ENCODE peak calls at places on chromosomes 12 and 14, in seven cellular contexts. One of them, this sample, is unnamed.

GRCh38 chr14:23539209-23539866 is 12.2 kb downstream of the ZFHX2 start:
- DNase-seq in AG09319: no peak
- DNase-seq in uterus: no peak
- DNase-seq in GM06990: no peak
- DNase-seq in HFF-Myc: no peak
- DNase-seq in hepatocyte: peak
- DNase-seq in GM20000: peak
- DNase-seq in this sample: peak

GRCh38 chr12:102673606-102674005 is 193.2 kb upstream of the IGF1 start:
- DNase-seq in HFF-Myc: no peak
- DNase-seq in hepatocyte: no peak
- DNase-seq in GM06990: no peak
- DNase-seq in AG09319: no peak
- DNase-seq in uterus: no peak
- DNase-seq in GM20000: no peak
- DNase-seq in this sample: no peak

GRCh38 chr12:122999986-123000420 is 19.5 kb downstream of the ARL6IP4 start:
- DNase-seq in uterus: no peak
- DNase-seq in hepatocyte: no peak
- DNase-seq in AG09319: no peak
- DNase-seq in GM20000: no peak
- DNase-seq in GM06990: no peak
- DNase-seq in HFF-Myc: no peak
- DNase-seq in this sample: no peak

GRCh38 chr14:90739318-90740077 is 76.7 kb downstream of the TTC7B start:
- DNase-seq in uterus: no peak
- DNase-seq in GM06990: no peak
- DNase-seq in HFF-Myc: no peak
- DNase-seq in GM20000: no peak
- DNase-seq in AG09319: no peak
- DNase-seq in hepatocyte: no peak
- DNase-seq in this sample: no peak

GRCh38 chr12:89185889-89186288 is 166.4 kb downstream of the DUSP6 start:
- DNase-seq in GM20000: no peak
- DNase-seq in uterus: no peak
- DNase-seq in HFF-Myc: no peak
- DNase-seq in AG09319: no peak
- DNase-seq in GM06990: no peak
- DNase-seq in hepatocyte: no peak
- DNase-seq in this sample: no peak

GRCh38 chr14:58066115-58066514 is 85.9 kb downstream of the ARMH4 start:
- DNase-seq in GM06990: no peak
- DNase-seq in GM20000: no peak
- DNase-seq in AG09319: no peak
- DNase-seq in uterus: no peak
- DNase-seq in hepatocyte: no peak
- DNase-seq in HFF-Myc: no peak
- DNase-seq in this sample: no peak

GRCh38 chr14:103542545-103543088 is 13.6 kb downstream of the TRMT61A start:
- DNase-seq in GM20000: no peak
- DNase-seq in uterus: peak
- DNase-seq in AG09319: no peak
- DNase-seq in HFF-Myc: no peak
- DNase-seq in hepatocyte: peak
- DNase-seq in GM06990: no peak
- DNase-seq in this sample: no peak

GRCh38 chr14:97848351-97848980 is 1051.3 kb downstream of the VRK1 start:
- DNase-seq in AG09319: no peak
- DNase-seq in GM20000: no peak
- DNase-seq in HFF-Myc: no peak
- DNase-seq in hepatocyte: peak
- DNase-seq in uterus: no peak
- DNase-seq in GM06990: no peak
- DNase-seq in this sample: no peak

GRCh38 chr12:24561882-24562760 is 386.8 kb downstream of the BCAT1 start:
- DNase-seq in AG09319: no peak
- DNase-seq in hepatocyte: peak
- DNase-seq in GM20000: peak
- DNase-seq in uterus: peak
- DNase-seq in GM06990: peak
- DNase-seq in HFF-Myc: no peak
- DNase-seq in this sample: peak

GRCh38 chr12:31578632-31579031 is 12.3 kb downstream of the DENND5B start:
- DNase-seq in GM20000: no peak
- DNase-seq in uterus: no peak
- DNase-seq in HFF-Myc: no peak
- DNase-seq in AG09319: no peak
- DNase-seq in GM06990: no peak
- DNase-seq in hepatocyte: no peak
- DNase-seq in this sample: no peak

GRCh38 chr12:106581543-106582263 is 1.1 kb upstream of the RFX4 start:
- DNase-seq in uterus: no peak
- DNase-seq in AG09319: no peak
- DNase-seq in GM06990: no peak
- DNase-seq in hepatocyte: peak
- DNase-seq in GM20000: peak
- DNase-seq in HFF-Myc: no peak
- DNase-seq in this sample: no peak

GRCh38 chr14:101563654-101564443 is 2.6 kb downstream of the DIO3 start:
- DNase-seq in GM20000: no peak
- DNase-seq in AG09319: no peak
- DNase-seq in GM06990: no peak
- DNase-seq in uterus: no peak
- DNase-seq in hepatocyte: no peak
- DNase-seq in HFF-Myc: no peak
- DNase-seq in this sample: no peak

GRCh38 chr14:74257078-74257987 is 18.1 kb downstream of the VSX2 start:
- DNase-seq in uterus: peak
- DNase-seq in HFF-Myc: no peak
- DNase-seq in hepatocyte: peak
- DNase-seq in GM20000: peak
- DNase-seq in GM06990: peak
- DNase-seq in AG09319: no peak
- DNase-seq in this sample: peak

GRCh38 chr14:68191567-68192321 is 372.2 kb downstream of the RAD51B start:
- DNase-seq in GM20000: no peak
- DNase-seq in AG09319: no peak
- DNase-seq in hepatocyte: peak
- DNase-seq in HFF-Myc: no peak
- DNase-seq in GM06990: no peak
- DNase-seq in uterus: no peak
- DNase-seq in this sample: no peak

GRCh38 chr12:22230280-22230794 is 104.2 kb downstream of the ST8SIA1 start:
- DNase-seq in uterus: no peak
- DNase-seq in hepatocyte: no peak
- DNase-seq in GM20000: no peak
- DNase-seq in HFF-Myc: peak
- DNase-seq in GM06990: no peak
- DNase-seq in AG09319: peak
- DNase-seq in this sample: no peak

GRCh38 chr12:9615420-9616135 is 7.9 kb upstream of the KLRB1 start:
- DNase-seq in AG09319: no peak
- DNase-seq in GM06990: no peak
- DNase-seq in HFF-Myc: no peak
- DNase-seq in uterus: no peak
- DNase-seq in GM20000: no peak
- DNase-seq in hepatocyte: no peak
- DNase-seq in this sample: no peak

GRCh38 chr12:116861331-116861730 is 19.9 kb downstream of the HRK start:
- DNase-seq in hepatocyte: peak
- DNase-seq in uterus: peak
- DNase-seq in AG09319: peak
- DNase-seq in GM20000: peak
- DNase-seq in HFF-Myc: peak
- DNase-seq in GM06990: peak
- DNase-seq in this sample: peak

GRCh38 chr12:127245009-127245408 is 1022.0 kb upstream of the TMEM132C start:
- DNase-seq in HFF-Myc: no peak
- DNase-seq in GM20000: no peak
- DNase-seq in GM06990: no peak
- DNase-seq in AG09319: no peak
- DNase-seq in uterus: no peak
- DNase-seq in hepatocyte: no peak
- DNase-seq in this sample: no peak

GRCh38 chr14:64465856-64466554 is 706 bp downstream of the AKAP5 start:
- DNase-seq in GM06990: no peak
- DNase-seq in HFF-Myc: no peak
- DNase-seq in hepatocyte: peak
- DNase-seq in AG09319: no peak
- DNase-seq in GM20000: no peak
- DNase-seq in uterus: peak
- DNase-seq in this sample: no peak

GRCh38 chr12:4107436-4107878 is 166.1 kb upstream of the CCND2 start:
- DNase-seq in HFF-Myc: no peak
- DNase-seq in hepatocyte: peak
- DNase-seq in AG09319: no peak
- DNase-seq in GM20000: peak
- DNase-seq in uterus: peak
- DNase-seq in GM06990: peak
- DNase-seq in this sample: peak

GRCh38 chr12:89566615-89567014 is 40.8 kb upstream of the POC1B start:
- DNase-seq in GM06990: no peak
- DNase-seq in HFF-Myc: no peak
- DNase-seq in uterus: no peak
- DNase-seq in GM20000: peak
- DNase-seq in hepatocyte: no peak
- DNase-seq in AG09319: no peak
- DNase-seq in this sample: no peak

GRCh38 chr14:74456684-74457083 is 30.7 kb upstream of the SYNDIG1L start:
- DNase-seq in hepatocyte: no peak
- DNase-seq in HFF-Myc: no peak
- DNase-seq in AG09319: no peak
- DNase-seq in uterus: no peak
- DNase-seq in GM06990: no peak
- DNase-seq in GM20000: no peak
- DNase-seq in this sample: no peak

GRCh38 chr14:29521526-29522137 is 406.0 kb downstream of the PRKD1 start:
- DNase-seq in uterus: no peak
- DNase-seq in AG09319: no peak
- DNase-seq in GM20000: no peak
- DNase-seq in GM06990: no peak
- DNase-seq in hepatocyte: peak
- DNase-seq in HFF-Myc: peak
- DNase-seq in this sample: no peak
- TF ChIP-seq CTCF in uterus: no peak
- TF ChIP-seq CTCF in AG09319: peak
- TF ChIP-seq CTCF in GM20000: no peak
- TF ChIP-seq CTCF in GM06990: no peak
- TF ChIP-seq CTCF in hepatocyte: no peak
- TF ChIP-seq CTCF in HFF-Myc: peak
- TF ChIP-seq CTCF in this sample: no peak

DNA sequence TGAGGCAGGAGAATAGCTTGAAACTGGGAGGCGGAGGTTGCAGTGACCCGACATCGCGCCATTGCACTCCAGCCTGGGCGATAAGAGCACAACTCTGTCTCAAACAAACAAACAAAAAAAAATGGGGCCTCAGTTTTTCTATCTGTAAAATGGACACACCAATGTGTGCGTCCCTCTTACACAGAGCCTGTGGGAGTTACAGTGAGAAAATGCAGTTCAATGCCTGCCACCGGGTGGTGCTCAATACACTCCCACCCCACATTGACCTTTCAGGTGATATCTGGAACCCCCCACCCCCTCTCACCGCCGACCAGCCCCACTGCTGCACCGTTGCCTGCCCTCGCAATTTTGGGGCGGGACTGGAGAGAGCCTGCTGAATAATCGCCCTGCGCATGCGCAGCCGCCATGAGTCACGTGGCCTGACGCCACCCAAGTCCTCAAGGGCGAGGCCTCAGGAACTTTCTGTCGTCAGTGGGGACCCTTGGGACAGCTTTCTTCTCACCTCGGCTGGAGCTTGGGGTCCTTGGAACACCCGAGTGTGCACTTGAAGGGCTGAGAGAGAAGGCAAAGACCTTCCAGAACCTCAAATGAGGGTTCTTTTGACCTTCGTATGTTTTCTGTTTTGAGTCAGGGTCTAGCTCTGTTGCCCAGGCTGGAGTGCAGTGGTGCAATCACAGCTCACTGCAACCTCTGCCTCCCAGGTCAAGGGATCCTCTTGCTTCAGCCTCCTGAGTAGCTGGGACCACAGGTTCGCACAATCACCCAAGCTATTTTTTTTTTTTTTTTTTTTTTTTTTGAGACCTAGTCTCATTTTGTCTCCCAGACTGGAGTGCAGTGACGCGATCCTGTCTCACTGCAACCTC is 14.6 kb upstream of the CABP1 start:
- DNase-seq in AG09319: no peak
- DNase-seq in GM06990: no peak
- DNase-seq in GM20000: no peak
- DNase-seq in HFF-Myc: no peak
- DNase-seq in uterus: no peak
- DNase-seq in hepatocyte: no peak
- DNase-seq in this sample: no peak
- TF ChIP-seq CTCF in AG09319: no peak
- TF ChIP-seq CTCF in GM06990: peak
- TF ChIP-seq CTCF in GM20000: no peak
- TF ChIP-seq CTCF in HFF-Myc: peak
- TF ChIP-seq CTCF in uterus: no peak
- TF ChIP-seq CTCF in hepatocyte: peak
- TF ChIP-seq CTCF in this sample: peak

GRCh38 chr12:46578190-46578982 is 205.8 kb upstream of the SLC38A2 start:
- DNase-seq in uterus: no peak
- DNase-seq in GM06990: no peak
- DNase-seq in hepatocyte: no peak
- DNase-seq in HFF-Myc: no peak
- DNase-seq in AG09319: no peak
- DNase-seq in GM20000: no peak
- DNase-seq in this sample: no peak
- TF ChIP-seq CTCF in uterus: no peak
- TF ChIP-seq CTCF in GM06990: no peak
- TF ChIP-seq CTCF in hepatocyte: no peak
- TF ChIP-seq CTCF in HFF-Myc: no peak
- TF ChIP-seq CTCF in AG09319: no peak
- TF ChIP-seq CTCF in GM20000: no peak
- TF ChIP-seq CTCF in this sample: no peak

GRCh38 chr12:94525951-94526350 is 66.3 kb upstream of the CEP83 start:
- DNase-seq in HFF-Myc: no peak
- DNase-seq in uterus: no peak
- DNase-seq in AG09319: no peak
- DNase-seq in hepatocyte: no peak
- DNase-seq in GM20000: peak
- DNase-seq in GM06990: no peak
- DNase-seq in this sample: peak
- TF ChIP-seq CTCF in HFF-Myc: no peak
- TF ChIP-seq CTCF in uterus: no peak
- TF ChIP-seq CTCF in AG09319: no peak
- TF ChIP-seq CTCF in hepatocyte: no peak
- TF ChIP-seq CTCF in GM20000: no peak
- TF ChIP-seq CTCF in GM06990: no peak
- TF ChIP-seq CTCF in this sample: no peak

This sample was measured in GM10248.